ENCODE peak calls at places on chromosomes 13 and 19, in six cellular contexts. F is heart left ventricle, A is lower leg skin, Z is ovary, Q is thyroid gland, D is Peyer's patch. Y is an unnamed sample.

GRCh38 chr19:18002347-18002850 is 5.6 kb upstream of the ARRDC2 start:
- DNase-seq in D (peak), F (peak), Z (no peak), Q (no peak), A (no peak), Y (no peak)

GRCh38 chr19:23802290-23802689 is 43.6 kb upstream of the ZNF681 start:
- DNase-seq in A (no peak), Z (no peak), D (no peak), Q (no peak), F (no peak), Y (no peak)

GRCh38 chr13:26707122-26708006 is 53.2 kb downstream of the GPR12 start:
- DNase-seq in A (no peak), Q (no peak), F (peak), Z (no peak), D (no peak), Y (peak)

GRCh38 chr19:53808710-53809125 is 15.4 kb downstream of the NLRP12 start:
- DNase-seq in D (no peak), Z (no peak), F (no peak), A (no peak), Q (no peak), Y (peak)

GRCh38 chr13:106104281-106104901 is 431.1 kb downstream of the EFNB2 start:
- DNase-seq in F (no peak), A (no peak), Z (no peak), Q (no peak), D (no peak), Y (no peak)

GRCh38 chr19:38657633-38658222 is 10.3 kb downstream of the ACTN4 start:
- DNase-seq in F (no peak), A (no peak), D (no peak), Q (peak), Z (no peak), Y (no peak)

GRCh38 chr13:80556291-80556690 is 215.4 kb upstream of the SPRY2 start:
- DNase-seq in D (no peak), Q (no peak), Z (no peak), F (no peak), A (no peak), Y (peak)

GRCh38 chr19:29060833-29061364 is 152.1 kb downstream of the UQCRFS1 start:
- DNase-seq in Q (no peak), A (peak), Z (no peak), D (no peak), F (no peak), Y (no peak)

GRCh38 chr19:36041831-36042230 is 9.2 kb upstream of the CLIP3 start:
- DNase-seq in Z (peak), F (no peak), A (no peak), D (no peak), Q (peak), Y (no peak)

GRCh38 chr19:19488875-19489690 is 26.3 kb downstream of the TSSK6 start:
- DNase-seq in D (peak), Q (peak), F (peak), Z (peak), A (peak), Y (peak)

GRCh38 chr13:41179593-41180250 is 14.6 kb downstream of the KBTBD7 start:
- DNase-seq in Z (no peak), Q (no peak), F (no peak), A (no peak), D (no peak), Y (peak)

GRCh38 chr19:18062043-18062442 is 24.7 kb downstream of the IL12RB1 start:
- DNase-seq in Z (no peak), A (no peak), Q (no peak), D (no peak), F (no peak), Y (no peak)

GRCh38 chr13:26019241-26019640 is 32.6 kb downstream of the SHISA2 start:
- DNase-seq in Q (no peak), A (no peak), F (no peak), Z (no peak), D (no peak), Y (no peak)

GRCh38 chr13:59671853-59672252 is 491.9 kb downstream of the DIAPH3 start:
- DNase-seq in A (no peak), Z (no peak), D (no peak), Q (no peak), F (no peak), Y (no peak)

GRCh38 chr19:45508931-45509691 is 1.8 kb downstream of the VASP start:
- DNase-seq in A (peak), Q (peak), Z (peak), D (peak), F (peak), Y (peak)

GRCh38 chr13:112882555-112883024 is 86.4 kb upstream of the MCF2L start:
- DNase-seq in F (no peak), Z (no peak), A (no peak), Q (no peak), D (no peak), Y (no peak)

GRCh38 chr13:33642374-33643065 is 175.4 kb upstream of the RFC3 start:
- DNase-seq in A (no peak), Q (no peak), F (peak), D (peak), Z (peak), Y (no peak)

GRCh38 chr13:77623797-77624196 is 73.7 kb upstream of the SLAIN1 start:
- DNase-seq in F (no peak), A (no peak), Z (no peak), D (no peak), Q (no peak), Y (no peak)

GRCh38 chr13:100875392-100876043 is 200.9 kb upstream of the TMTC4 start:
- DNase-seq in D (no peak), Q (no peak), F (no peak), Z (no peak), A (no peak), Y (no peak)

GRCh38 chr13:66994498-66995365 is 235.4 kb downstream of the PCDH9 start:
- DNase-seq in F (no peak), D (no peak), Q (no peak), Z (no peak), A (no peak), Y (no peak)

GRCh38 chr19:31342926-31343325 is 6.3 kb downstream of the TSHZ3 start:
- DNase-seq in Q (no peak), Z (no peak), A (no peak), F (no peak), D (no peak), Y (no peak)

GRCh38 chr13:71712988-71713653 is 153.9 kb downstream of the DACH1 start:
- DNase-seq in Z (no peak), Q (no peak), D (peak), A (no peak), F (no peak), Y (no peak)

GRCh38 chr13:38849316-38849715 is 141.3 kb downstream of the STOML3 start:
- DNase-seq in A (no peak), Q (no peak), F (no peak), D (no peak), Z (no peak), Y (no peak)

GRCh38 chr13:25292301-25292700 is 5.0 kb upstream of the MTMR6 start:
- DNase-seq in Q (no peak), Z (no peak), A (no peak), D (no peak), F (no peak), Y (peak)

GRCh38 chr19:41123716-41124244 is 9.5 kb downstream of the CYP2F1 start:
- DNase-seq in Q (no peak), D (no peak), Z (no peak), F (no peak), A (peak), Y (no peak)

GRCh38 chr19:41960973-41961372 is 1.9 kb upstream of the RABAC1 start:
- DNase-seq in Q (no peak), Z (no peak), D (no peak), A (no peak), F (no peak), Y (no peak)

GRCh38 chr13:114063545-114064515 is 68.6 kb downstream of the RASA3 start:
- DNase-seq in Z (peak), Q (no peak), A (no peak), F (peak), D (peak), Y (peak)

GRCh38 chr13:85529216-85529590 is 270.0 kb downstream of the SLITRK6 start:
- DNase-seq in Q (no peak), Z (no peak), D (no peak), A (no peak), F (no peak), Y (no peak)

GRCh38 chr19:16754207-16754806 is 34.7 kb downstream of the NWD1 start:
- DNase-seq in A (no peak), Q (no peak), D (no peak), Z (no peak), F (no peak), Y (no peak)

GRCh38 chr19:41744850-41745249 is 10.5 kb upstream of the CEACAM6 start:
- DNase-seq in A (no peak), Z (no peak), F (no peak), D (peak), Q (no peak), Y (no peak)

GRCh38 chr19:56252699-56253422 is 19.7 kb upstream of the EDDM13 start:
- DNase-seq in A (peak), Q (peak), F (peak), D (peak), Z (peak), Y (peak)

GRCh38 chr13:80436571-80437169 is 95.7 kb upstream of the SPRY2 start:
- DNase-seq in Z (no peak), Q (no peak), D (no peak), A (no peak), F (no peak), Y (no peak)

DNA sequence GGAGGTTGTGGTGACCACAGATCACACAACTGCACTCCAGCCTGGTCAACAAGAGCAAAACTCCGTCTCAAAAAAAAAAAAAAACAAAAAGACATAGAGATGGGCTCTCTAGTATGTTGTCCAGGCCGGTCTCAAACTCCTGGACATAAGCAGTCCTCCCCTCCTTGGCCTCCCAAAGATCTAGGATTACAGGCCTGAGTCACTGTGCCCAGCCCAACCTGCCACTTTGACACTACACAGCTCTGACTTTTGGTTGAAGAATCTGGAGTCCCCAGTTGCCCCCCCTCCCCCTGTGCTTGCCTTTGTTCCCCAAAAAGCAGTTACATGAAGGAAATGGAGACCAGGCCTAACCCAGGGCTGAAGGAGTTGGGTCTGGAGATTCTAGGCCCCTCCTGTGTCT is 12.9 kb downstream of the CARM1 start:
- DNase-seq in Z (no peak), F (no peak), A (no peak), D (no peak), Q (no peak), Y (no peak)
- TF ChIP-seq POLR2A in Z (no peak), F (no peak), A (no peak), D (no peak), Q (no peak), Y (no peak)

DNA sequence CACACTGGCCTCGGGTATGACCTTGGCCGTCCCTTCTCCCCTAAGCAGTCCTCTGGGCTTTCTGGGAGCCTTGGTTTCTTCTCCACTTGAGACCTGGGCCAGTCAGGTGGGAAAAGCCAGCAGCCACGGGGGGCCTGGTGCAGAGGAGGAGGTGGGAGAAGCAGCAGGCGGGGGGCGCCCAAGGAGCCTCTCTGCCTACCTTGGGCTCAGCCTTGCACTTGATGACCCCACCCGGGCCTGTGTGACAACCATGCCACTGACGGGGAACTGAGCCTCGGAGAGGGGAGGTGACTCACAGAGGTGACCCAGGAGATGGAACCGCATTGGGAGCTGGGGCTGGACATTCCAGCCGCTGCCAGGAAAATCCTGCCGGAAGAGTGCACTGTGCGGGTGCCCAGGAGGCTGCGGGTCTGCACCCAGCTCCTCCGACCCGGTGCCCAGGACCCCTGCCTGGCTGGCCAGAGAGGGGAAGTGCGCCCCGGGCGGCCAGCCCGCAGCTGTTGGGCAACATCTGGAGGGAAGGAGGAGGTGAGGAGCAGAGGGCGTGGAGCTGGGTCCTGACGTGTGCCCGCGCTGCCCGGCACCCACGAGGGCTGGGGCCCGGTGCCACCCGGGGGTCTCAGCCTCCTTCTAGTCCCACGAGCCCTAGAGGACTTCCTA is 23.4 kb upstream of the SLC7A10 start:
- DNase-seq in D (no peak), F (no peak), Q (no peak), A (no peak), Z (no peak), Y (no peak)
- TF ChIP-seq POLR2A in D (no peak), F (no peak), Q (no peak), A (no peak), Z (no peak), Y (no peak)

GRCh38 chr19:10289836-10290438 is at the start of gene ICAM5:
- DNase-seq in Q (no peak), F (no peak), A (peak), D (no peak), Z (no peak), Y (peak)

GRCh38 chr19:10290439-10290875 is 705 bp downstream of the ICAM5 start:
- DNase-seq in Q (no peak), F (no peak), Z (no peak), D (no peak), A (no peak), Y (no peak)

GRCh38 chr19:10290876-10291553 is 1.3 kb downstream of the ICAM5 start:
- DNase-seq in F (peak), D (peak), A (peak), Z (peak), Q (peak), Y (peak)

GRCh38 chr19:10288662-10289166 is 1.0 kb upstream of the ICAM5 start:
- DNase-seq in Q (no peak), D (peak), F (no peak), Z (no peak), A (no peak), Y (peak)

DNA sequence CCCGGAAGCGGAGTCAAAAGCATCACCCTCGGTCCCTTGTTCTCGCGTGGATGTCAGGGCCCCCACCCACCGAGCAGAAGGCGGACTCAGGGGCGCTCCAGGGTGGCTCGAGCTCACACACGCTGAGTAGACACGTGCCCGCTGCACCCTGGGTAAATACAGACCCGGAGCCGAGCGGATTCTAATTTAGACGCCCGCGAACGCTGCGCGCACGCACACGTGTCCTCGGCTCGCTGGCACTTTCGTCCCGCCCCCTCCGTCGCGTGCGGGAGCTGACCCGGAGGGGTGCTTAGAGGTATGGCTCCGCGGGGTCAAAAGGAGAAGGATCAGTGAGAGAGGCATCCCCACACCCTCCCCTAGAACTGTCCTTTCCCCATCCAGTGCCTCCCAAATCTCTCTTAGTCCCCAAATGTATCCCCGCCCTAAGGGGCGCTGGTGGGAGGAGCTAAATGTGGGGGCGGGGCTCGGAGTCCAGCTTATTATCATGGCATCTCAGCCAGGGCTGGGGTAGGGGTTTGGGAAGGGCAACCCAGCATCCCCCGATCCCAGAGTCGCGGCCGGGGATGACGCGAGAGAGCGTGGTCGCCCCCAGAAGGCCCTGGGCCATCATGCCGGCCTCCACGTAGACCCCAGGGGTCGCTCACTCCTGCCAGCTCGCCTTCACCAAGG is 451 bp upstream of the ICAM5 start:
- DNase-seq in A (peak), Z (no peak), F (no peak), D (peak), Q (no peak), Y (peak)
- TF ChIP-seq POLR2A in A (no peak), Z (no peak), F (no peak), D (no peak), Q (no peak), Y (peak)

GRCh38 chr19:9819590-9819898 is 665 bp upstream of the FBXL12 start:
- DNase-seq in Q (no peak), Z (no peak), F (no peak), A (no peak), D (no peak), Y (no peak)
- TF ChIP-seq POLR2A in Q (no peak), Z (no peak), F (peak), A (no peak), D (no peak), Y (no peak)

GRCh38 chr13:111411186-111411858 is 90.9 kb downstream of the TEX29 start:
- DNase-seq in F (no peak), A (no peak), Z (no peak), D (no peak), Q (no peak), Y (no peak)
- TF ChIP-seq POLR2A in F (no peak), A (no peak), Z (no peak), D (no peak), Q (no peak), Y (no peak)

GRCh38 chr13:43879323-43880181 is at the start of the genes CCDC122 and LACC1:
- DNase-seq in Q (peak), F (peak), A (peak), D (peak), Z (peak), Y (no peak)
- TF ChIP-seq POLR2A in Q (peak), F (no peak), A (peak), D (peak), Z (peak), Y (no peak)

DNA sequence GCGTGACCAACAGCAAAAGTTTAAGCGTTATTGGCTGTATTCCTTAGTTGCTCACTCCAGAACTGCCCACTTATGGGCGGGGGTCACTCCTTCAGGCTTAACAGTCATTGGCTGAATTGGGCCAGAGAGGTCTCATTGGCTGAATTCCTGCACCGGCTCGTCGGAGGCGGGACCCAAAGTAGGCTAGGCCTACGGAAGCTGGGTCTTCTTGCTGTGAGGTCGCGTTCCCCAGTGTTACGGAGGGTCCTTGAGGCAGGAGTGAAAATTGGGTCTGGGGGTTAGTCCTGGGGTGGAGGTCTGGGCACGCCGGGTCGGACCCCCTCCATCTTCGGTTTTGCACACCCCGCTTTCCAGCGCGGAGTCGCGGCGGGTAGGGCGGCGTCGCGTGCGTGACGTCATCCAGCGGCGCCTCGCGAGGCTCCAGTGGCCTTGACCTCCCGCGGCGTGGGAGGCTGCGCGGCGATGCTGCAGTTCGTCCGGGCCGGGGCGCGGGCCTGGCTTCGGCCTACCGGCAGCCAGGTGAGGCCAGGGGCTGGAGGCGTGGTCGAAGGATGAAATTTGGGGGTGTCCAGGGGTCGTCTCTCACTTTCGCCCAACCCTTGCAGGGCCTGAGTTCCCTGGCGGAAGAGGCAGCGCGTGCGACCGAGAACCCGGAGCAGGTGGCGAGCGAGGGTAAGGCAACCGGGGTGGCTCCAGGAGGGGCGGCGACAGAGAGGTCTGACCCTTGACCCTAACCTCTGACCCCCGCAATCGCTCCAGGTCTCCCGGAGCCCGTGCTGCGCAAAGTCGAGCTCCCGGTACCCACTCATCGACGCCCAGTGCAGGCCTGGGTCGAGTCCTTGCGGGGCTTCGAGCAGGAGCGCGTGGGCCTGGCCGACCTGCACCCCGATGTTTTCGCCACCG is at the start of gene MRPL4:
- DNase-seq in D (peak), Q (peak), A (peak), Z (peak), F (peak), Y (peak)
- TF ChIP-seq POLR2A in D (peak), Q (no peak), A (no peak), Z (no peak), F (peak), Y (peak)

DNA sequence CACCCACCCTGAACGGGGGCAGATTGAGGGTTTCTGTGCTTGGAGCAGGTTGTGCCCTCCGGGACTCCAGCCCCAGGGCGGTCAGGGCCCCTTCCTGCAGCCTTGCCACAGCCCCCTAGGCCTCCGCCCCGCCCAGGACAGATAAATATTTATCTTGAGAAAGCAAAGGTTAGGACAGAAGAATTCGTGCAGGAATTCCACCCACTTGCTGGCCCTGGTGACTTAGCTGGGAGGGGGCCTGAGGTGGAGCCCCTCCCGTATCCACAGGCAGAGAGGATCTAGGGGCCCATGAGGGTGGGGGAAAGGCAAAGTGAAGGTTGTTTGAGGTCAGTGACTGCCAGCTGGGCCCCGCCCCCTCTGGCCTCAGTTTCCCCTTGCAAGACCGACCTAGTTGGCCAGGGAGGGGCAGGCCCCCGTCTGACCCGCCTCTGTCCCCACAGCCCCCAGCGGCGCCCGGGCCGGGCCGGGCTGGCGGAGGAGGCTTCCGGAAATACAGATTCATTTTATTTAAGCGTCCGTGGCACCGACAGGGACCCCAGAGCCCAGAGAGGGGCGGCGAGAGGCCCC is 5.2 kb downstream of the MIDN start:
- DNase-seq in F (no peak), Z (no peak), A (no peak), Q (no peak), D (peak), Y (no peak)
- TF ChIP-seq POLR2A in F (peak), Z (no peak), A (no peak), Q (no peak), D (no peak), Y (peak)

GRCh38 chr19:7522923-7523667 is 671 bp downstream of the MCOLN1 start:
- DNase-seq in A (peak), Z (peak), F (no peak), Q (no peak), D (no peak), Y (no peak)

GRCh38 chr19:7524523-7524922 is 2.1 kb downstream of the MCOLN1 start:
- DNase-seq in D (no peak), Q (no peak), F (no peak), A (no peak), Z (no peak), Y (no peak)

GRCh38 chr19:7520131-7521051 is 2.0 kb upstream of the MCOLN1 start:
- DNase-seq in Q (no peak), A (peak), D (no peak), Z (no peak), F (no peak), Y (no peak)

GRCh38 chr19:7521551-7522071 is 813 bp upstream of the MCOLN1 start:
- DNase-seq in Z (no peak), F (no peak), Q (no peak), A (no peak), D (no peak), Y (no peak)

GRCh38 chr19:7522072-7522922 is at the start of gene MCOLN1:
- DNase-seq in F (peak), D (peak), Q (peak), A (peak), Z (peak), Y (peak)
- TF ChIP-seq POLR2A in F (peak), D (peak), Q (no peak), A (no peak), Z (peak), Y (peak)

Y was measured in K562.